ENCODE peak calls at places on chromosomes 1 and 21, in nine cellular contexts. One of them, this sample, is unnamed.

GRCh38 chr1:154418898-154419619 is 13.9 kb downstream of the IL6R start:
- DNase-seq in transverse colon: no peak
- DNase-seq in PC-9: no peak
- DNase-seq in tibial artery: no peak
- DNase-seq in HCT116: no peak
- DNase-seq in astrocyte: no peak
- DNase-seq in uterus: peak; percentile 35
- DNase-seq in thoracic aorta: no peak
- DNase-seq in mucosa of descending colon: no peak
- DNase-seq in this sample: no peak

GRCh38 chr1:237873487-237873927 is 17.2 kb downstream of the ZP4 start:
- DNase-seq in transverse colon: no peak
- DNase-seq in PC-9: peak; percentile 9
- DNase-seq in tibial artery: no peak
- DNase-seq in HCT116: no peak
- DNase-seq in astrocyte: peak; percentile 96
- DNase-seq in uterus: no peak
- DNase-seq in thoracic aorta: no peak
- DNase-seq in mucosa of descending colon: no peak
- DNase-seq in this sample: no peak

GRCh38 chr1:156118175-156118868 is 3.8 kb downstream of the LMNA start:
- DNase-seq in transverse colon: peak; percentile 88
- DNase-seq in PC-9: peak; percentile 63
- DNase-seq in tibial artery: peak; percentile 80
- DNase-seq in HCT116: no peak
- DNase-seq in astrocyte: no peak
- DNase-seq in uterus: no peak
- DNase-seq in thoracic aorta: no peak
- DNase-seq in mucosa of descending colon: peak; percentile 88
- DNase-seq in this sample: no peak

GRCh38 chr1:61141288-61142044 is 59.1 kb downstream of the NFIA start:
- DNase-seq in transverse colon: no peak
- DNase-seq in PC-9: peak; percentile 35
- DNase-seq in tibial artery: no peak
- DNase-seq in HCT116: no peak
- DNase-seq in astrocyte: peak; percentile 22
- DNase-seq in uterus: no peak
- DNase-seq in thoracic aorta: no peak
- DNase-seq in mucosa of descending colon: no peak
- DNase-seq in this sample: no peak

GRCh38 chr21:44054710-44055109 is 42.6 kb downstream of the TRAPPC10 start:
- DNase-seq in transverse colon: no peak
- DNase-seq in PC-9: no peak
- DNase-seq in tibial artery: no peak
- DNase-seq in HCT116: no peak
- DNase-seq in astrocyte: peak; percentile 64
- DNase-seq in uterus: no peak
- DNase-seq in thoracic aorta: no peak
- DNase-seq in mucosa of descending colon: no peak
- DNase-seq in this sample: no peak

GRCh38 chr1:115467790-115468189 is 129.7 kb upstream of the NGF start:
- DNase-seq in transverse colon: no peak
- DNase-seq in PC-9: no peak
- DNase-seq in tibial artery: no peak
- DNase-seq in HCT116: no peak
- DNase-seq in astrocyte: no peak
- DNase-seq in uterus: no peak
- DNase-seq in thoracic aorta: no peak
- DNase-seq in mucosa of descending colon: no peak
- DNase-seq in this sample: no peak

GRCh38 chr1:177934927-177935326 is 34.9 kb downstream of the SEC16B start:
- DNase-seq in transverse colon: no peak
- DNase-seq in PC-9: no peak
- DNase-seq in tibial artery: no peak
- DNase-seq in HCT116: no peak
- DNase-seq in astrocyte: no peak
- DNase-seq in uterus: no peak
- DNase-seq in thoracic aorta: no peak
- DNase-seq in mucosa of descending colon: no peak
- DNase-seq in this sample: no peak

GRCh38 chr1:2788506-2789163 is 12.9 kb downstream of the TTC34 start:
- DNase-seq in transverse colon: no peak
- DNase-seq in PC-9: no peak
- DNase-seq in tibial artery: no peak
- DNase-seq in HCT116: no peak
- DNase-seq in astrocyte: no peak
- DNase-seq in uterus: no peak
- DNase-seq in thoracic aorta: no peak
- DNase-seq in mucosa of descending colon: peak; percentile 21
- DNase-seq in this sample: no peak

GRCh38 chr1:15308135-15308534 is 61.1 kb downstream of the FHAD1 start:
- DNase-seq in transverse colon: peak; percentile 67
- DNase-seq in PC-9: no peak
- DNase-seq in tibial artery: no peak
- DNase-seq in HCT116: no peak
- DNase-seq in astrocyte: no peak
- DNase-seq in uterus: no peak
- DNase-seq in thoracic aorta: no peak
- DNase-seq in mucosa of descending colon: no peak
- DNase-seq in this sample: no peak

GRCh38 chr1:83545450-83545849 is 453.5 kb downstream of the TTLL7 start:
- DNase-seq in transverse colon: no peak
- DNase-seq in PC-9: no peak
- DNase-seq in tibial artery: no peak
- DNase-seq in HCT116: no peak
- DNase-seq in astrocyte: no peak
- DNase-seq in uterus: no peak
- DNase-seq in thoracic aorta: no peak
- DNase-seq in mucosa of descending colon: no peak
- DNase-seq in this sample: no peak

GRCh38 chr21:29258626-29259335 is 39.9 kb upstream of the BACH1 start:
- DNase-seq in transverse colon: no peak
- DNase-seq in PC-9: peak; percentile 37
- DNase-seq in tibial artery: no peak
- DNase-seq in HCT116: no peak
- DNase-seq in astrocyte: peak; percentile 86
- DNase-seq in uterus: no peak
- DNase-seq in thoracic aorta: no peak
- DNase-seq in mucosa of descending colon: no peak
- DNase-seq in this sample: peak; percentile 47

GRCh38 chr1:231691618-231692259 is 65.1 kb downstream of the DISC1 start:
- DNase-seq in transverse colon: no peak
- DNase-seq in PC-9: no peak
- DNase-seq in tibial artery: no peak
- DNase-seq in HCT116: peak; percentile 15
- DNase-seq in astrocyte: peak; percentile 41
- DNase-seq in uterus: no peak
- DNase-seq in thoracic aorta: no peak
- DNase-seq in mucosa of descending colon: no peak
- DNase-seq in this sample: no peak

GRCh38 chr1:159211331-159212136 is 6.9 kb downstream of the ACKR1 start:
- DNase-seq in transverse colon: peak; percentile 26
- DNase-seq in PC-9: peak; percentile 25
- DNase-seq in tibial artery: no peak
- DNase-seq in HCT116: peak; percentile 21
- DNase-seq in astrocyte: peak; percentile 30
- DNase-seq in uterus: no peak
- DNase-seq in thoracic aorta: no peak
- DNase-seq in mucosa of descending colon: no peak
- DNase-seq in this sample: no peak

GRCh38 chr1:45924736-45925135 is 121.3 kb downstream of the MAST2 start:
- DNase-seq in transverse colon: no peak
- DNase-seq in PC-9: peak; percentile 43
- DNase-seq in tibial artery: no peak
- DNase-seq in HCT116: no peak
- DNase-seq in astrocyte: peak; percentile 56
- DNase-seq in uterus: no peak
- DNase-seq in thoracic aorta: no peak
- DNase-seq in mucosa of descending colon: no peak
- DNase-seq in this sample: no peak

GRCh38 chr1:100862591-100862990 is 32.1 kb downstream of the EXTL2 start:
- DNase-seq in transverse colon: no peak
- DNase-seq in PC-9: no peak
- DNase-seq in tibial artery: no peak
- DNase-seq in HCT116: no peak
- DNase-seq in astrocyte: peak; percentile 96
- DNase-seq in uterus: no peak
- DNase-seq in thoracic aorta: no peak
- DNase-seq in mucosa of descending colon: no peak
- DNase-seq in this sample: peak; percentile 33

DNA sequence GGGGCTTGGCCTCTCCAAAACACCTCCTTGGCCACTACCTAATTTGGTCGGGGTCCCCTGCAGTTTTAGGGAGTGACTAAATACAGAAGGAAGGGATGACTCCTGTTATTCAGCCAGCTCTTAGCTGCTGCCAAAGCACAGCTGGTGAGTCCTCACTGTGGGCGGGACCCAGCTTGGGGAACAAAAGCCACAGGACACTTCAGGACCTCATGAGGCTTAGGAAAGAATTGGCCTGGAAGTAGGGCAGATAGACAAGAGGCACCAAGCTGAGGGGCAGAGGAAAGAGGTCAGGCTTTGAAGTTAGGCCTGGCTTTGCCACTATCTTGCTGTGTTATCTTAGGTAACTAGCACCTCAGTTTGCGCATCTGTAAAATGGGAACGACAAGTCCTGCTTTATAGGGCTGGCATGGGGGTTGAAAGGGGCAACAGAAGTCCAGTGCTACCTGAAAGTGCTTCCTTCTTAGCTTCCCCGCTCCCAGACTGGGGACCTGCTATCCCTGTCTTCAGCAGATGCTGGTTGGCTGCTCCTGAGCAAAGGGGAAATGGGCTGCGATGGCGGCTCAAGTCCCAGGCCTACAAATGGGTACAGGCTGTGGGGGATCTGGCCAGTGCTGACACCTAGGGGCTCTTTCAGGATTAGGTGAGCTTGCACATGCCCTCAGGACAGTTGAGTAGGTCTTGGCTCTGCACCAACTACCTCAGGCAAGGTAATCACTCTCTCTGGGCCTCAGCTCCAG is 15.7 kb downstream of the IFI6 start:
- DNase-seq in transverse colon: peak; percentile 49
- DNase-seq in PC-9: no peak
- DNase-seq in tibial artery: peak; percentile 83
- DNase-seq in HCT116: no peak
- DNase-seq in astrocyte: peak; percentile 63
- DNase-seq in uterus: peak; percentile 37
- DNase-seq in thoracic aorta: no peak
- DNase-seq in mucosa of descending colon: peak; percentile 66
- DNase-seq in this sample: no peak
- TF ChIP-seq CTCF in transverse colon: no peak
- TF ChIP-seq CTCF in PC-9: no peak
- TF ChIP-seq CTCF in tibial artery: no peak
- TF ChIP-seq CTCF in HCT116: peak; percentile 13
- TF ChIP-seq CTCF in astrocyte: no peak
- TF ChIP-seq CTCF in uterus: no peak
- TF ChIP-seq CTCF in thoracic aorta: no peak
- TF ChIP-seq CTCF in mucosa of descending colon: no peak
- TF ChIP-seq CTCF in this sample: no peak

DNA sequence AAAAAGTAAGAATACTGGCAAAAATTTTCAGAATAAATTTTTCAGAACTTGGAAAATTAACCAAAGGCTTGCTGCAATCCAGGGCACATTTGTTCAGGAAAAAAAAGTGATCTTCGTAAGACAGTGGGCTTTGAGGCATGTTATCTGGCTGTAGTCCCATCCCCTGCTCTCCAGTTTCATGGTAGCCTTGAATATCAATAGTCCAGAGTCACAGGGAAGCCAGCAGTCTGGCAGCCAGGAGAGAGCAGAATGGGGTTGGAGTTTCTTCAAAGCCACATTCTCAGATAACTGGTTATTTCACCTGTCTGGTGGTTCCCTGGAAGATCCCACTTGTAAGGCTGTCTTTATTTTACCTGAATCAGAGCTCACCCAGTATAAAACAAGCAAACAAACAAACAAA is 669.3 kb downstream of the MATN1 start:
- DNase-seq in transverse colon: no peak
- DNase-seq in PC-9: no peak
- DNase-seq in tibial artery: no peak
- DNase-seq in HCT116: no peak
- DNase-seq in astrocyte: no peak
- DNase-seq in uterus: no peak
- DNase-seq in thoracic aorta: no peak
- DNase-seq in mucosa of descending colon: no peak
- DNase-seq in this sample: no peak
- H3K9me3 ChIP-seq in transverse colon: no peaks in the 10 kb centered on the region
- H3K9me3 ChIP-seq in PC-9: no peaks in the 10 kb centered on the region
- H3K9me3 ChIP-seq in tibial artery: no peaks in the 10 kb centered on the region
- H3K9me3 ChIP-seq in HCT116: no peaks in the 10 kb centered on the region
- H3K9me3 ChIP-seq in astrocyte: no peaks in the 10 kb centered on the region
- H3K9me3 ChIP-seq in uterus: no peaks in the 10 kb centered on the region
- H3K9me3 ChIP-seq in thoracic aorta: no peaks in the 10 kb centered on the region
- H3K9me3 ChIP-seq in mucosa of descending colon: no peaks in the 10 kb centered on the region
- H3K9me3 ChIP-seq in this sample: no peaks in the 10 kb centered on the region

GRCh38 chr1:206012086-206012859 is 9.1 kb upstream of the RAB7B start:
- DNase-seq in transverse colon: peak; percentile 91
- DNase-seq in PC-9: no peak
- DNase-seq in tibial artery: peak; percentile 87
- DNase-seq in HCT116: no peak
- DNase-seq in astrocyte: no peak
- DNase-seq in uterus: no peak
- DNase-seq in thoracic aorta: no peak
- DNase-seq in mucosa of descending colon: peak; percentile 91
- DNase-seq in this sample: no peak
- H3K4me3 ChIP-seq in transverse colon: no peak overlapping the region
- H3K4me3 ChIP-seq in PC-9: no peak overlapping the region
- H3K4me3 ChIP-seq in tibial artery: no peak overlapping the region
- H3K4me3 ChIP-seq in HCT116: no peak overlapping the region
- H3K4me3 ChIP-seq in astrocyte: no peak overlapping the region
- H3K4me3 ChIP-seq in uterus: no peak overlapping the region
- H3K4me3 ChIP-seq in thoracic aorta: no peak overlapping the region
- H3K4me3 ChIP-seq in mucosa of descending colon: no peak overlapping the region
- H3K4me3 ChIP-seq in this sample: no peak overlapping the region

GRCh38 chr1:176692431-176692830 is 229.5 kb downstream of the PAPPA2 start:
- DNase-seq in transverse colon: peak; percentile 16
- DNase-seq in PC-9: no peak
- DNase-seq in tibial artery: no peak
- DNase-seq in HCT116: no peak
- DNase-seq in astrocyte: no peak
- DNase-seq in uterus: no peak
- DNase-seq in thoracic aorta: no peak
- DNase-seq in mucosa of descending colon: no peak
- DNase-seq in this sample: no peak

GRCh38 chr1:176694713-176695112 is 231.7 kb downstream of the PAPPA2 start:
- DNase-seq in transverse colon: no peak
- DNase-seq in PC-9: no peak
- DNase-seq in tibial artery: no peak
- DNase-seq in HCT116: no peak
- DNase-seq in astrocyte: no peak
- DNase-seq in uterus: no peak
- DNase-seq in thoracic aorta: no peak
- DNase-seq in mucosa of descending colon: no peak
- DNase-seq in this sample: no peak

GRCh38 chr1:176692988-176693696 is 230.2 kb downstream of the PAPPA2 start:
- DNase-seq in transverse colon: no peak
- DNase-seq in PC-9: no peak
- DNase-seq in tibial artery: no peak
- DNase-seq in HCT116: no peak
- DNase-seq in astrocyte: no peak
- DNase-seq in uterus: no peak
- DNase-seq in thoracic aorta: no peak
- DNase-seq in mucosa of descending colon: no peak
- DNase-seq in this sample: no peak

GRCh38 chr1:176693697-176694329 is 230.8 kb downstream of the PAPPA2 start:
- DNase-seq in transverse colon: no peak
- DNase-seq in PC-9: no peak
- DNase-seq in tibial artery: no peak
- DNase-seq in HCT116: no peak
- DNase-seq in astrocyte: no peak
- DNase-seq in uterus: no peak
- DNase-seq in thoracic aorta: no peak
- DNase-seq in mucosa of descending colon: no peak
- DNase-seq in this sample: no peak

GRCh38 chr1:176691251-176692228 is 228.6 kb downstream of the PAPPA2 start:
- DNase-seq in transverse colon: peak; percentile 44
- DNase-seq in PC-9: peak; percentile 1
- DNase-seq in tibial artery: no peak
- DNase-seq in HCT116: peak; percentile 47
- DNase-seq in astrocyte: peak; percentile 35
- DNase-seq in uterus: no peak
- DNase-seq in thoracic aorta: no peak
- DNase-seq in mucosa of descending colon: no peak
- DNase-seq in this sample: peak; percentile 6
- TF ChIP-seq CTCF in transverse colon: peak; percentile 60
- TF ChIP-seq CTCF in PC-9: peak; percentile 73
- TF ChIP-seq CTCF in tibial artery: peak; percentile 65
- TF ChIP-seq CTCF in HCT116: peak; percentile 68
- TF ChIP-seq CTCF in astrocyte: peak; percentile 66
- TF ChIP-seq CTCF in uterus: peak; percentile 46
- TF ChIP-seq CTCF in thoracic aorta: peak; percentile 71
- TF ChIP-seq CTCF in mucosa of descending colon: no peak
- TF ChIP-seq CTCF in this sample: peak; percentile 69